ENCODE peak calls at places on chromosomes 2 and 18, in seven cellular contexts. Z is colonic mucosa; V is omental fat pad; N is AG04450; M is astrocyte of the cerebellum; G is foreskin keratinocyte; L is CD8-positive, alpha-beta T cell. I is an unnamed sample.
A peak's percentile ranks its signal among the peaks of the same experiment; 100 is the strongest.

GRCh38 chr2:65532937-65533336 is 100.5 kb upstream of the SPRED2 start:
- DNase-seq in N (no peak), G (no peak), Z (no peak), M (no peak), V (no peak), L (no peak), I (no peak)

GRCh38 chr2:176931588-176932563 is 280.7 kb upstream of the HNRNPA3 start:
- DNase-seq in L (no peak), M (peak; percentile 2), Z (no peak), V (no peak), N (no peak), G (peak; percentile 2), I (no peak)

GRCh38 chr2:197240713-197241050 is 69.9 kb downstream of the ANKRD44 start:
- DNase-seq in V (no peak), L (no peak), M (no peak), Z (no peak), G (no peak), N (no peak), I (no peak)

GRCh38 chr18:421236-422155 is 79.0 kb downstream of the COLEC12 start:
- DNase-seq in M (peak; percentile 71), N (no peak), L (no peak), G (no peak), Z (no peak), V (no peak), I (no peak)

GRCh38 chr2:225164406-225165048 is 122.3 kb upstream of the DOCK10 start:
- DNase-seq in Z (no peak), V (no peak), G (no peak), L (no peak), N (no peak), M (no peak), I (no peak)

GRCh38 chr2:236376566-236377244 is 112.5 kb upstream of the ASB18 start:
- DNase-seq in V (no peak), M (no peak), Z (no peak), N (no peak), L (no peak), G (no peak), I (no peak)

GRCh38 chr18:79819064-79819725 is 21.5 kb downstream of the KCNG2 start:
- DNase-seq in V (no peak), M (no peak), Z (peak; percentile 15), L (no peak), N (no peak), G (no peak), I (no peak)

GRCh38 chr2:205763708-205764501 is 81.6 kb downstream of the NRP2 start:
- DNase-seq in G (peak; percentile 80), L (no peak), Z (peak; percentile 74), N (peak; percentile 46), M (peak; percentile 86), V (no peak), I (peak; percentile 78)

GRCh38 chr2:220775856-220776467 is 796.1 kb downstream of the EPHA4 start:
- DNase-seq in V (no peak), N (no peak), Z (no peak), G (no peak), M (no peak), L (no peak), I (no peak)

GRCh38 chr2:54422072-54422581 is 34.0 kb upstream of the SPTBN1 start:
- DNase-seq in Z (no peak), N (no peak), L (peak; percentile 8), M (no peak), V (no peak), G (no peak), I (no peak)

GRCh38 chr2:32009479-32010256 is 1.1 kb downstream of the MEMO1 start:
- DNase-seq in G (no peak), L (no peak), M (no peak), Z (peak; percentile 41), V (no peak), N (no peak), I (peak; percentile 28)

GRCh38 chr18:25464211-25464610 is 112.2 kb upstream of the ZNF521 start:
- DNase-seq in N (peak; percentile 84), G (no peak), Z (no peak), M (peak; percentile 33), V (no peak), L (no peak), I (no peak)

GRCh38 chr2:36780231-36780808 is 83.8 kb downstream of the VIT start:
- DNase-seq in L (no peak), Z (no peak), G (peak; percentile 10), V (no peak), M (peak; percentile 33), N (peak; percentile 38), I (no peak)

GRCh38 chr2:96665083-96665569 is 22.6 kb downstream of the FER1L5 start:
- DNase-seq in V (no peak), L (no peak), G (peak; percentile 93), N (peak; percentile 95), M (peak; percentile 83), Z (no peak), I (no peak)

GRCh38 chr2:207008105-207008990 is 69.0 kb downstream of the CPO start:
- DNase-seq in V (no peak), Z (no peak), N (no peak), L (no peak), M (no peak), G (no peak), I (no peak)

GRCh38 chr2:223590964-223591363 is 11.2 kb downstream of the SCG2 start:
- DNase-seq in M (no peak), V (no peak), N (no peak), G (no peak), Z (no peak), L (no peak), I (no peak)

GRCh38 chr18:41881285-41881684 is 73.7 kb upstream of the PIK3C3 start:
- DNase-seq in L (no peak), G (no peak), N (peak; percentile 2), V (no peak), M (no peak), Z (no peak), I (no peak)

GRCh38 chr2:227509086-227509485 is 37.1 kb downstream of the AGFG1 start:
- DNase-seq in N (no peak), V (no peak), G (no peak), Z (no peak), M (no peak), L (no peak), I (no peak)

GRCh38 chr2:232389327-232389726 is 10.8 kb downstream of the ALPP start:
- DNase-seq in L (no peak), V (no peak), G (no peak), Z (no peak), N (no peak), M (peak; percentile 37), I (no peak)

GRCh38 chr2:170394988-170395387 is 217.0 kb downstream of the MYO3B start:
- DNase-seq in N (no peak), L (no peak), V (no peak), Z (no peak), M (no peak), G (no peak), I (no peak)

GRCh38 chr2:170393861-170394498 is 216.0 kb downstream of the MYO3B start:
- DNase-seq in V (no peak), L (no peak), Z (no peak), N (no peak), G (no peak), M (no peak), I (no peak)

GRCh38 chr2:170391018-170391417 is 213.1 kb downstream of the MYO3B start:
- DNase-seq in N (no peak), G (no peak), Z (no peak), L (no peak), V (no peak), M (no peak), I (no peak)

GRCh38 chr2:170401187-170401586 is 223.2 kb downstream of the MYO3B start:
- DNase-seq in N (no peak), M (no peak), V (no peak), Z (no peak), G (no peak), L (no peak), I (no peak)

DNA sequence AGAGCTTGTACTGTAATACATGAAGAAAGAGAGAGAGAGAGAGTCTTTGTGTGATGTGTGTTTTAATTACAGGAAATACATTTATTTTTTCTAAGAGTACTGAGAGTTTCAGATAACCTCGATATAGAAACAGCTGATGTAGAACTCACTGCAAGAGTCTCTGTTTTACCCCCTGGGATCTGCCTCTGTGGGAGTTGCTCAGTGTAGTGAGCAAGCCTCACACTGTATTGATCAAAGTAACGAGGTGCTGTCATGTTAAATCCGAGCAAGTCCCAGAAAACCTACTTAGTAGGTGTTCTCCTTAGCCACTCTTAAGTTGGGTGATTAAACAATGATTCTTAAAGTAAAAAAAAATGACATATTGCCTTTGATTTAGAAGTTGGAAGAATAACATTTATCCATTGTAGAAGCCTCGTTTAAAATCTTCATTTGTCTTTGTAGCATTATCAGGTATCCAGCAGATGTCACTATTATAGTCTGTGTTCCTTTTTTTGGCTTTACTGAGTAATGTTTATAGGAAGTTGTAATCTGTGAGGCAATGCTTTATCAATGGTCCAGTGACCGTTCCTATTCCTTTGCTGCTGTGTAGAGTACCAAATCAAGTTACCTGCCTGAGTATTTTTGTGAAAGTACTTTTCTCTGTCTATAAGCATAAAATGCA is 219.0 kb downstream of the MYO3B start:
- DNase-seq in G (no peak), V (no peak), Z (no peak), N (no peak), M (no peak), L (no peak), I (no peak)
- TF ChIP-seq CTCF in G (peak; percentile 64), V (no peak), Z (peak; percentile 18), N (peak; percentile 21), M (no peak), L (no peak), I (peak; percentile 66)

DNA sequence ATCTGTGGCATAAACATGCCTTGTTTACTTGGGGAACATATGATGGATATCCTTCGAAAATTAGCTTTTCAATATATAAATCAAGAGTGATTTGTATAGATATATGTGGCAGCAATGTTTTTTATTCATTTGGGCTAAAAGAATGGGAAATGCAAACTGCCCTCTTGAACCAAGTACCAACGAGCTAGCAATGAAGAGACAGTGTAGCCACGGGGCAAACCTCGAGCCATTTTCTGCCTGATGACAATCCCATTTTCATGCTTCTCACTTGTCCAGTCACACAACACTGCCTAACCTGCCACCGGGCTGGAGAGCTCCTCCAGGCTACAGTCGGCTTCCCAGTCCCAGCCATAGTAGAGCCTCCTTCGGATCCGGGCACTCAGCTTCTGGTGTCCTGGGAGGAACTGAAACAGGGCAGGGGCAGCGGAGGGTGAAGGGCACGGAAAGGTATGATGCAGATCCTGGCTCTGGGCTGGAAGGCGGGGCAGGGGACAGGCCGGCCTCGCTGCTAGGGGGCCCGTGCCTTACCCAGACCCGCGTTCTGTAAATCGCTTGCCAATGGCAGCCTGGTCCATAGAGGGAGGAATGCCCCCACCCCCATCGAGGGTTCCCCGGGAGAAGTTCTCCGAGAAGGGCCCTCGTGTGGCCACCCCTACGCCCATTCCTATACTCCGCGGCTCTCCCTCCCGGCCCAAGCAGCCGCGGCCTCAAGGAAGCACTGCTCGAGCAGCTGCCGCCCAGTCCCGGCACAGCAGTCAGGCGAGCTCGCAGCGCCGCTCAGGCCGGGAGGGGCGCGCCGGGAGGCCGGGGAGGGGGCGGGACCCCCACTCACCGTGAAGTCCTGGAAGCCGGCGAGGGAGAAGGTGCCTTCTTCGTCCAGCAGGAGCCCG is 552 bp downstream of the CNPPD1 start:
- DNase-seq in L (no peak), M (no peak), N (no peak), G (no peak), Z (peak; percentile 63), V (peak; percentile 30), I (no peak)
- TF ChIP-seq CTCF in L (no peak), M (no peak), N (peak; percentile 7), G (peak; percentile 18), Z (no peak), V (no peak), I (peak; percentile 43)

GRCh38 chr2:155356250-155356649 is 657.8 kb downstream of the KCNJ3 start:
- DNase-seq in Z (no peak), L (no peak), M (no peak), G (no peak), V (no peak), N (no peak), I (no peak)
- TF ChIP-seq CTCF in Z (no peak), L (no peak), M (no peak), G (no peak), V (no peak), N (no peak), I (no peak)

GRCh38 chr2:212532585-212532984 is 6.0 kb downstream of the ERBB4 start:
- DNase-seq in G (no peak), Z (no peak), V (no peak), M (no peak), N (no peak), L (no peak), I (no peak)
- TF ChIP-seq CTCF in G (peak; percentile 29), Z (no peak), V (no peak), M (no peak), N (no peak), L (no peak), I (peak; percentile 55)

I was measured in neural crest cell.